ENCODE peak calls at places on chromosomes 5 and 9, in nine cellular contexts. V is choroid plexus epithelial cell, E is A549, S is fibroblast of the aortic adventitia, J is epithelial cell of esophagus, B is HCT116, O is tibial artery, N is natural killer cell, Y is mesothelial cell of epicardium. K is an unnamed sample.

GRCh38 chr9:71349218-71349617 is 227.8 kb upstream of the TRPM3 start:
- DNase-seq in N (no peak), S (peak), J (no peak), O (no peak), B (no peak), E (no peak), V (peak), Y (no peak), K (no peak)

GRCh38 chr5:62259699-62260220 is 46.2 kb upstream of the KIF2A start:
- DNase-seq in V (peak), J (no peak), O (no peak), N (no peak), B (no peak), E (no peak), Y (no peak), S (no peak), K (peak)

GRCh38 chr5:88470746-88471145 is 202.1 kb upstream of the TMEM161B start:
- DNase-seq in N (no peak), J (no peak), V (no peak), B (no peak), E (no peak), Y (no peak), S (no peak), O (no peak), K (no peak)

GRCh38 chr9:14417230-14417629 is 103.3 kb upstream of the NFIB start:
- DNase-seq in B (no peak), N (no peak), S (peak), O (no peak), E (no peak), J (peak), Y (no peak), V (peak), K (no peak)

GRCh38 chr9:114169029-114169939 is 13.9 kb downstream of the COL27A1 start:
- DNase-seq in Y (no peak), O (no peak), E (no peak), J (no peak), V (peak), B (no peak), N (no peak), S (peak), K (no peak)

GRCh38 chr5:66554211-66554610 is 42.0 kb upstream of the MAST4 start:
- DNase-seq in V (peak), E (no peak), J (peak), B (no peak), O (no peak), Y (no peak), N (no peak), S (peak), K (peak)

GRCh38 chr9:136618578-136619547 is 43.9 kb upstream of the EGFL7 start:
- DNase-seq in J (no peak), S (no peak), O (peak), E (no peak), B (no peak), V (no peak), Y (no peak), N (peak), K (no peak)

GRCh38 chr5:124057815-124058231 is 545.8 kb downstream of the CSNK1G3 start:
- DNase-seq in E (no peak), O (no peak), J (no peak), B (no peak), S (no peak), Y (no peak), V (no peak), N (no peak), K (no peak)

GRCh38 chr9:4424891-4425290 is 65.4 kb upstream of the SLC1A1 start:
- DNase-seq in V (no peak), N (no peak), E (no peak), Y (no peak), O (no peak), J (no peak), B (no peak), S (peak), K (no peak)

GRCh38 chr5:139492700-139493192 is 10.2 kb upstream of the STING1 start:
- DNase-seq in B (no peak), E (peak), J (no peak), S (peak), V (peak), Y (no peak), N (no peak), O (no peak), K (no peak)

GRCh38 chr9:10045598-10045997 is 567.2 kb downstream of the PTPRD start:
- DNase-seq in Y (no peak), O (no peak), V (peak), N (no peak), J (peak), E (peak), B (no peak), S (peak), K (no peak)
- TF ChIP-seq CTCF in Y (peak), O (no peak), V (peak), N (no peak), J (peak), E (peak), B (no peak), S (peak), K (no peak)

DNA sequence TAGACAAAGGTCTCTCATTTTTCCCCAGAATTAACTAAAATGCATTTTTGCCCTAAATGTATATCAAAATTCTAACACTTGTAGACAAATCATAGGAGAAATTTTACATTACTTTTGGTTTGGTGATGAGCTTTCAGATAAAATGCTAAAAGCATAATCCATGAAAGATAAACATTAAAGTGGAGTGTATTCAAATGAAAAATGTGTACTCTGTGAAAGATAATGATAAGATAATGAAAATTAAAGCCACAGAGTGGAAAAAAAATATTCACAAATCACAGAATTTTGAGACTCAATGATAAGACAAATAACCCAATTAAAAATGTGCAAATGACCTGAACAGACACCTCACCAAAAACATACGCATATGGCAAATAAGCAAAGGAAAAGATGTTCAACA is 176.9 kb upstream of the ADAMTS16 start:
- DNase-seq in O (no peak), N (no peak), S (no peak), V (no peak), J (no peak), Y (no peak), E (no peak), B (no peak), K (no peak)
- TF ChIP-seq CTCF in O (no peak), N (no peak), S (no peak), V (no peak), J (no peak), Y (no peak), E (no peak), B (no peak), K (no peak)

GRCh38 chr9:123365287-123365880 is 9.4 kb downstream of the CRB2 start:
- DNase-seq in S (no peak), N (no peak), B (no peak), E (peak), Y (no peak), J (no peak), O (no peak), V (no peak), K (no peak)
- TF ChIP-seq CTCF in S (peak), N (no peak), B (peak), E (no peak), Y (no peak), J (peak), O (no peak), V (peak), K (no peak)

DNA sequence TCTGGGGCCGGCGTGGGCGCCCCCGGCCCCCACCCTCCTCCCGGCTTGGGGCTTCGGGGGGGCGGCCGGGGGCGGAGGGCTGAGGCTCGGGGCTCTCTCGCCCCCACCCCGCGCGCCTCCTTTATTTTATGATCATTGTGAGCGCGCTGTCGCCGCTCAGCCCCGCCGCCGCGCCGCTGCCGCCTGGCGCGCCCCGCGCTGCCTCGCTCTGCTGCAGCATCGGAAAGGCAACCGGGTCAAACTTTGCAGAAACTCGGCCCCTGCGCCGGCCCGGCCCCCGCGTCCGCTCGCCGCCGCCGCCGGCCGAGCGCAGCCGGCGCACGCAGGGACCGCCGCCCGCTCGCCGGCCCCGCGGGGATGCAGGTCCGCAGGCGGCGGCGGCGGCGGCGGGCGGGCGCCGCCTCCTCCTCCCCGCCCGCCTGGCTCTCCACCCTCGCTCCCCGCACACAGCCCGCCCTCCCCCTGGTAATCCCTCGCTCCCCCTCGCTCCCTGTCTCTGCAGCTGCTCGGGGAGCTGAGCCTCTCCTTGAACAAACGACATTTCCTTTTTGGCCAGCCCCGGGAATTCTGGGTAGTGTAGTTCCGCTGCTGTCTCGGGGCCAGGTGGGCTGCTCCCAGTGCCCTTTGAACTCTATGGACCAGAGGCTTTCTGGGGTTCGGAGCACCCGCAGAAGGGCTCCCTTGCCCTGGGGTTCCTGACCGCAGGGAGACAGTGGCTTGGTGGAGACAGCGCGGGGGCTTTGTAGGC is 1.5 kb upstream of the FAM78A start:
- DNase-seq in V (peak), N (no peak), S (peak), Y (peak), B (peak), O (peak), E (peak), J (peak), K (peak)
- TF ChIP-seq CTCF in V (no peak), N (no peak), S (no peak), Y (no peak), B (no peak), O (no peak), E (no peak), J (no peak), K (no peak)

GRCh38 chr9:6495484-6495883 is 82.5 kb downstream of the UHRF2 start:
- DNase-seq in V (no peak), S (no peak), E (peak), Y (no peak), J (peak), N (no peak), B (no peak), O (no peak), K (no peak)
- TF ChIP-seq CTCF in V (no peak), S (no peak), E (no peak), Y (no peak), J (peak), N (no peak), B (peak), O (no peak), K (no peak)

GRCh38 chr5:38831909-38832308 is 13.9 kb upstream of the OSMR start:
- DNase-seq in S (peak), N (no peak), V (peak), Y (no peak), J (peak), O (no peak), E (peak), B (no peak), K (peak)
- TF ChIP-seq CTCF in S (peak), N (no peak), V (peak), Y (no peak), J (peak), O (peak), E (peak), B (peak), K (peak)

K was measured in activated CD8-positive, alpha-beta T cell treated with anti-CD3 and anti-CD28 coated beads for 36 hours.